ENCODE peak calls at places on chromosomes 4 and X, in nine cellular contexts. One of them, this sample, is unnamed.

GRCh38 chr4:101201421-101201820 is 145.9 kb downstream of the PPP3CA start:
- DNase-seq in HCT116: no peak
- DNase-seq in transverse colon: no peak
- DNase-seq in astrocyte of the spinal cord: no peak
- DNase-seq in fibroblast of mammary gland: peak
- DNase-seq in dorsolateral prefrontal cortex: no peak
- DNase-seq in foreskin fibroblast: no peak
- DNase-seq in choroid plexus epithelial cell: no peak
- DNase-seq in ascending aorta: no peak
- DNase-seq in this sample: no peak

GRCh38 chr4:75494563-75494962 is 19.6 kb downstream of the RCHY1 start:
- DNase-seq in transverse colon: no peak
- DNase-seq in foreskin fibroblast: peak
- DNase-seq in ascending aorta: no peak
- DNase-seq in choroid plexus epithelial cell: peak
- DNase-seq in HCT116: no peak
- DNase-seq in astrocyte of the spinal cord: peak
- DNase-seq in fibroblast of mammary gland: peak
- DNase-seq in dorsolateral prefrontal cortex: no peak
- DNase-seq in this sample: no peak

GRCh38 chr4:10203851-10204250 is 87.3 kb upstream of the WDR1 start:
- DNase-seq in ascending aorta: no peak
- DNase-seq in astrocyte of the spinal cord: no peak
- DNase-seq in foreskin fibroblast: no peak
- DNase-seq in fibroblast of mammary gland: no peak
- DNase-seq in transverse colon: no peak
- DNase-seq in dorsolateral prefrontal cortex: no peak
- DNase-seq in choroid plexus epithelial cell: no peak
- DNase-seq in HCT116: no peak
- DNase-seq in this sample: no peak

GRCh38 chr4:148094149-148094548 is 348.1 kb downstream of the NR3C2 start:
- DNase-seq in choroid plexus epithelial cell: no peak
- DNase-seq in dorsolateral prefrontal cortex: no peak
- DNase-seq in fibroblast of mammary gland: peak
- DNase-seq in foreskin fibroblast: no peak
- DNase-seq in astrocyte of the spinal cord: no peak
- DNase-seq in ascending aorta: no peak
- DNase-seq in HCT116: no peak
- DNase-seq in transverse colon: no peak
- DNase-seq in this sample: no peak

GRCh38 chr4:177460460-177460859 is 18.2 kb upstream of the AGA start:
- DNase-seq in astrocyte of the spinal cord: no peak
- DNase-seq in dorsolateral prefrontal cortex: no peak
- DNase-seq in foreskin fibroblast: no peak
- DNase-seq in fibroblast of mammary gland: no peak
- DNase-seq in transverse colon: no peak
- DNase-seq in ascending aorta: no peak
- DNase-seq in HCT116: no peak
- DNase-seq in choroid plexus epithelial cell: no peak
- DNase-seq in this sample: no peak

GRCh38 chr4:110055014-110055768 is 142.5 kb downstream of the EGF start:
- DNase-seq in foreskin fibroblast: no peak
- DNase-seq in astrocyte of the spinal cord: no peak
- DNase-seq in dorsolateral prefrontal cortex: no peak
- DNase-seq in choroid plexus epithelial cell: peak
- DNase-seq in transverse colon: no peak
- DNase-seq in fibroblast of mammary gland: no peak
- DNase-seq in ascending aorta: no peak
- DNase-seq in HCT116: no peak
- DNase-seq in this sample: no peak

GRCh38 chrX:42466706-42467105 is 311.3 kb downstream of the PPP1R2C start:
- DNase-seq in ascending aorta: no peak
- DNase-seq in HCT116: no peak
- DNase-seq in choroid plexus epithelial cell: no peak
- DNase-seq in transverse colon: no peak
- DNase-seq in fibroblast of mammary gland: peak
- DNase-seq in astrocyte of the spinal cord: no peak
- DNase-seq in foreskin fibroblast: no peak
- DNase-seq in dorsolateral prefrontal cortex: no peak
- DNase-seq in this sample: no peak

GRCh38 chrX:10512258-10512657 is 108.1 kb downstream of the MID1 start:
- DNase-seq in foreskin fibroblast: peak
- DNase-seq in astrocyte of the spinal cord: peak
- DNase-seq in HCT116: no peak
- DNase-seq in dorsolateral prefrontal cortex: no peak
- DNase-seq in transverse colon: no peak
- DNase-seq in choroid plexus epithelial cell: peak
- DNase-seq in ascending aorta: no peak
- DNase-seq in fibroblast of mammary gland: peak
- DNase-seq in this sample: no peak

GRCh38 chr4:155353923-155354540 is 22.7 kb downstream of the MAP9 start:
- DNase-seq in HCT116: peak
- DNase-seq in foreskin fibroblast: peak
- DNase-seq in choroid plexus epithelial cell: peak
- DNase-seq in ascending aorta: no peak
- DNase-seq in fibroblast of mammary gland: peak
- DNase-seq in transverse colon: peak
- DNase-seq in astrocyte of the spinal cord: peak
- DNase-seq in dorsolateral prefrontal cortex: peak
- DNase-seq in this sample: no peak

GRCh38 chrX:31186693-31187338 is 115.0 kb upstream of the FTHL17 start:
- DNase-seq in HCT116: no peak
- DNase-seq in astrocyte of the spinal cord: no peak
- DNase-seq in fibroblast of mammary gland: no peak
- DNase-seq in foreskin fibroblast: no peak
- DNase-seq in dorsolateral prefrontal cortex: no peak
- DNase-seq in choroid plexus epithelial cell: no peak
- DNase-seq in ascending aorta: no peak
- DNase-seq in transverse colon: no peak
- DNase-seq in this sample: no peak

GRCh38 chr4:172998527-172999469 is 169.8 kb upstream of the GALNT7 start:
- DNase-seq in choroid plexus epithelial cell: peak
- DNase-seq in transverse colon: no peak
- DNase-seq in fibroblast of mammary gland: peak
- DNase-seq in astrocyte of the spinal cord: peak
- DNase-seq in dorsolateral prefrontal cortex: no peak
- DNase-seq in foreskin fibroblast: peak
- DNase-seq in ascending aorta: no peak
- DNase-seq in HCT116: no peak
- DNase-seq in this sample: no peak

GRCh38 chr4:124903995-124904722 is 191.6 kb upstream of the ANKRD50 start:
- DNase-seq in HCT116: peak
- DNase-seq in dorsolateral prefrontal cortex: no peak
- DNase-seq in transverse colon: no peak
- DNase-seq in astrocyte of the spinal cord: peak
- DNase-seq in choroid plexus epithelial cell: peak
- DNase-seq in ascending aorta: no peak
- DNase-seq in foreskin fibroblast: peak
- DNase-seq in fibroblast of mammary gland: peak
- DNase-seq in this sample: no peak

DNA sequence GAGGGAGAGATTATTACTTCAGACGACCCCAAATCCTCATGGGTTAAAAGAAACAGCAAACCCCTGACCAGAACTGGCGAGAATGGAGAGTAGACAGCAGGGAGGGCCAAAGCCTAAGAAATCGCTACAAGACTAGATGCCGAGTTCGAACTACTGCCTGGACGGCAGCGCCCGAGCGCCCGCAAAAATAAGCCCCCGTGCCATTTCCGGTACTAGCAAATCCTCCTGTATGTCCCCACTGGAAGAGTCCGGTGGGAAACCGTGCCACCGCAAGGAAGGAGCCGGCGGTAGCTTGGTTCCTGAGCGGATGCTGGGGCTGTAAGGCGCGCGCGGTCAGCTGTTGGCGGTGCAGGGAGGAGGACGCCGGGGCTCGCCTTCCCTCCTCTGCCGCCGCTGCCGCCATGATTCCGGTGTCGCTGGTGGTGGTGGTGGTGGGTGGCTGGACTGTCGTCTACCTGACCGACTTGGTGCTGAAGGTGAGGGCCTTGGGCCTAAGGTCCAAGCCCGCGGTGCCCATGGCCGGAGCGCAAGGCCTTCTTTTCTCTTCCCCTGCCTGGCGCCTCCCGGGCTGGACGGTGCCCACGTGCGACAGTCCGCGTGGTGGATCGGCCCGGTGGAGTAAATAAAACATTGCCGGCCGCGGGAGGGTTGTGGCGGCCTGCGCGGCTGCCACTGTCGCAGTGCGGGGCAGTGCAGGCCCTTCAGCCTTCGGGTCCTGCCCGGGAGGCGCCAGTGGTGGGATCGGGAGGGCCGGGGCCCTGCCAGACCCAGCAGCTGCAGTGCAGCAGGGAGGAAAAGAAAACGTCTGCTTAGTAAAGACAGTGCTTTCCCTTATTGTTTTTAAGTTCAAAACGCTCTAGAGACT is at the start of gene MBTPS2:
- DNase-seq in HCT116: peak
- DNase-seq in choroid plexus epithelial cell: peak
- DNase-seq in astrocyte of the spinal cord: peak
- DNase-seq in fibroblast of mammary gland: peak
- DNase-seq in dorsolateral prefrontal cortex: peak
- DNase-seq in foreskin fibroblast: peak
- DNase-seq in ascending aorta: peak
- DNase-seq in transverse colon: peak
- DNase-seq in this sample: peak
- TF ChIP-seq CTCF in HCT116: no peak
- TF ChIP-seq CTCF in choroid plexus epithelial cell: peak
- TF ChIP-seq CTCF in astrocyte of the spinal cord: peak
- TF ChIP-seq CTCF in fibroblast of mammary gland: peak
- TF ChIP-seq CTCF in dorsolateral prefrontal cortex: no peak
- TF ChIP-seq CTCF in foreskin fibroblast: no peak
- TF ChIP-seq CTCF in ascending aorta: peak
- TF ChIP-seq CTCF in transverse colon: no peak
- TF ChIP-seq CTCF in this sample: no peak

GRCh38 chrX:73126240-73126639 is 46.9 kb upstream of the PABPC1L2A start:
- DNase-seq in astrocyte of the spinal cord: no peak
- DNase-seq in fibroblast of mammary gland: no peak
- DNase-seq in transverse colon: peak
- DNase-seq in foreskin fibroblast: no peak
- DNase-seq in dorsolateral prefrontal cortex: no peak
- DNase-seq in ascending aorta: no peak
- DNase-seq in HCT116: no peak
- DNase-seq in choroid plexus epithelial cell: no peak
- DNase-seq in this sample: no peak

GRCh38 chrX:73131877-73132276 is 52.6 kb upstream of the PABPC1L2A start:
- DNase-seq in choroid plexus epithelial cell: no peak
- DNase-seq in fibroblast of mammary gland: no peak
- DNase-seq in dorsolateral prefrontal cortex: no peak
- DNase-seq in astrocyte of the spinal cord: no peak
- DNase-seq in transverse colon: no peak
- DNase-seq in HCT116: no peak
- DNase-seq in foreskin fibroblast: no peak
- DNase-seq in ascending aorta: no peak
- DNase-seq in this sample: no peak

GRCh38 chrX:73131276-73131675 is 52.0 kb upstream of the PABPC1L2A start:
- DNase-seq in HCT116: no peak
- DNase-seq in foreskin fibroblast: no peak
- DNase-seq in ascending aorta: no peak
- DNase-seq in astrocyte of the spinal cord: no peak
- DNase-seq in transverse colon: no peak
- DNase-seq in fibroblast of mammary gland: no peak
- DNase-seq in dorsolateral prefrontal cortex: no peak
- DNase-seq in choroid plexus epithelial cell: no peak
- DNase-seq in this sample: no peak

DNA sequence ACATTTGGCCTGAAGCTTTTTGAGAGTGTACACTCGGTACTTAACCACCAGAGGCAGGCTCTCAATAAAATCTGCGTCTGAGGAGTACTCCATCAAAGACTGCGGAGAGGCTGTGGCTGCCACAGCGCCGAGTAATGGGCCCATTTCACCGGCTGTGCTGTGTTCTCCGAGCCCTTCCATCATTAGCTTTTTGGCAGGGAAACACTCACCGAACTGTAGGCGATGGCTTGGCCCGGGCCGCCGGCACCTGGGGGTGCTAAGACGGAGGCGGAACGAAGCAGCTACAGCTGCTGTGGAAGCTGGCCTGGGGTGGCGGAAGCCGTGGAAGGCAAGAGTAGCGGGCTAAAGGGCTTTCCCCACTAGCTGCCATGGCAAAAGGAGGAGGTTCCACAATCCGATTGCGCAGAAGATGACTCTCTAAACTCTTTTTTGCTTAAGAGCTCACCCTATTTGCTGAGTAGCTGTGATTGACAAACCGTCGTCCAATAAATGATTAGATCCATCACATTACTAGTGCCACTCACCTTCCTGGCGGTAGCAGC is 48.5 kb upstream of the PABPC1L2A start:
- DNase-seq in foreskin fibroblast: no peak
- DNase-seq in astrocyte of the spinal cord: no peak
- DNase-seq in ascending aorta: no peak
- DNase-seq in dorsolateral prefrontal cortex: no peak
- DNase-seq in HCT116: no peak
- DNase-seq in choroid plexus epithelial cell: no peak
- DNase-seq in transverse colon: no peak
- DNase-seq in fibroblast of mammary gland: no peak
- DNase-seq in this sample: no peak
- H3K4me3 ChIP-seq in foreskin fibroblast: no peak
- H3K4me3 ChIP-seq in astrocyte of the spinal cord: no peak
- H3K4me3 ChIP-seq in ascending aorta: no peak
- H3K4me3 ChIP-seq in dorsolateral prefrontal cortex: peak
- H3K4me3 ChIP-seq in HCT116: no peak
- H3K4me3 ChIP-seq in choroid plexus epithelial cell: no peak
- H3K4me3 ChIP-seq in transverse colon: no peak
- H3K4me3 ChIP-seq in fibroblast of mammary gland: no peak
- H3K4me3 ChIP-seq in this sample: peak

DNA sequence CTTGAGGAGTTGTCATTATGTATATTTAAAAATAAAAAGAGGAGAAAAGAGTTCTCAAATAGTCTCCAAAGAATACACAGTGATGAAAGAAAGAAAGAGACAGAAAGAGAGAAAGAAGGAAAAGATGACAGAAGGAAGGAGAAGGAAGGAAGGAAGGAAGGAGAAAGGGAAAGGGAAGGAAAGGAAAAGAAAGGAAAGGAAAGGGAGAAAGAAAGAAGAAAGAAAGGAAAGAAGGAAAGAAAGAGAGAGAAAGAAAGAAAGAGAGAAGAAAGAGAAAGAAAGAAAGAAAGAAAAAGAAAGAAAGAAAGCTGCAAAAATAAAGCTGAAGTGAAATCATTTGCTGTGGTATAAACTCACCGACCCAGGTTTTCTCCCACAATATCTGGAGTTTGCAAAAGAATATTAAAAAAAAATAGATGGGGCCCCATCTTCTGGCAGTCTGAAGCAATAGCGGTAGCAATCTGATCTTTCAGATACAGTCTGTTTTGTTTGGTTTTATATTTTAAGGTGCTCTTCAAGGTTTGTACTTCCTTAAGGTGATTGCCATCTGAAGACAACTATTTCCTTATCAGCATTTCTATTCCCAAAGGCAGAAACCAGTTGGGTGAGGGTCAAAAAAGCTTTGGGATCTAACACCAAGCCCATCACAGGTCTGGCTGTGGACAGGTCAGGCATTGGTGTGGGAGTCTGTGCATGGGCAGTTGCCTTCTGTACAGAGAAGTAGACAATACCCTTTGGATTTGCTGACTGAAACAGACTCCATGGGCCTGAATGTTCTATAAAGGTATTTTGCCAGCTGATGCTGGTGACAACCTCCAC is 160.4 kb downstream of the CPEB2 start:
- DNase-seq in foreskin fibroblast: no peak
- DNase-seq in choroid plexus epithelial cell: peak
- DNase-seq in astrocyte of the spinal cord: peak
- DNase-seq in HCT116: no peak
- DNase-seq in transverse colon: no peak
- DNase-seq in dorsolateral prefrontal cortex: no peak
- DNase-seq in ascending aorta: no peak
- DNase-seq in fibroblast of mammary gland: peak
- DNase-seq in this sample: no peak
- TF ChIP-seq CTCF in foreskin fibroblast: peak
- TF ChIP-seq CTCF in choroid plexus epithelial cell: peak
- TF ChIP-seq CTCF in astrocyte of the spinal cord: peak
- TF ChIP-seq CTCF in HCT116: peak
- TF ChIP-seq CTCF in transverse colon: peak
- TF ChIP-seq CTCF in dorsolateral prefrontal cortex: peak
- TF ChIP-seq CTCF in ascending aorta: peak
- TF ChIP-seq CTCF in fibroblast of mammary gland: peak
- TF ChIP-seq CTCF in this sample: peak

GRCh38 chrX:57596109-57596870 is 4.5 kb downstream of the ZXDB start:
- DNase-seq in foreskin fibroblast: no peak
- DNase-seq in fibroblast of mammary gland: no peak
- DNase-seq in astrocyte of the spinal cord: no peak
- DNase-seq in HCT116: no peak
- DNase-seq in transverse colon: no peak
- DNase-seq in ascending aorta: no peak
- DNase-seq in dorsolateral prefrontal cortex: no peak
- DNase-seq in choroid plexus epithelial cell: no peak
- DNase-seq in this sample: no peak
- H3K4me3 ChIP-seq in foreskin fibroblast: peak
- H3K4me3 ChIP-seq in fibroblast of mammary gland: peak
- H3K4me3 ChIP-seq in astrocyte of the spinal cord: peak
- H3K4me3 ChIP-seq in HCT116: no peak
- H3K4me3 ChIP-seq in transverse colon: no peak
- H3K4me3 ChIP-seq in ascending aorta: peak
- H3K4me3 ChIP-seq in dorsolateral prefrontal cortex: no peak
- H3K4me3 ChIP-seq in choroid plexus epithelial cell: peak
- H3K4me3 ChIP-seq in this sample: no peak